ENCODE peak calls at places on chromosome 6, in eight cellular contexts. M is brain microvascular endothelial cell, D is sigmoid colon, N is B cell, T is nephron progenitor cell, U is fibroblast of the aortic adventitia, O is endothelial cell, R is PC-9. X is an unnamed sample.
A peak's percentile ranks its signal among the peaks of the same experiment; 100 is the strongest.

GRCh38 chr6:19492631-19493030 is 344.5 kb upstream of the ID4 start:
- DNase-seq in M (no peak), D (no peak), N (no peak), T (no peak), U (peak; percentile 5), O (no peak), R (peak; percentile 72), X (peak; percentile 2)

GRCh38 chr6:8492536-8493125 is 57.3 kb upstream of the SLC35B3 start:
- DNase-seq in M (no peak), D (no peak), N (no peak), T (no peak), U (no peak), O (no peak), R (no peak), X (no peak)

GRCh38 chr6:147941143-147941542 is 401.5 kb upstream of the SASH1 start:
- DNase-seq in M (no peak), D (no peak), N (no peak), T (no peak), U (no peak), O (no peak), R (no peak), X (no peak)

GRCh38 chr6:159249150-159249549 is 80.0 kb downstream of the FNDC1 start:
- DNase-seq in M (no peak), D (no peak), N (no peak), T (no peak), U (peak; percentile 82), O (no peak), R (no peak), X (no peak)

GRCh38 chr6:151539506-151540268 is 45.9 kb downstream of the CCDC170 start:
- DNase-seq in M (no peak), D (no peak), N (no peak), T (no peak), U (no peak), O (no peak), R (no peak), X (no peak)

GRCh38 chr6:129209355-129209754 is 326.4 kb downstream of the LAMA2 start:
- DNase-seq in M (no peak), D (no peak), N (no peak), T (no peak), U (peak; percentile 6), O (no peak), R (no peak), X (peak; percentile 81)

GRCh38 chr6:14025160-14025559 is 92.4 kb upstream of the CD83 start:
- DNase-seq in M (no peak), D (no peak), N (peak; percentile 13), T (no peak), U (no peak), O (no peak), R (no peak), X (no peak)

GRCh38 chr6:26330835-26331808 is 33.9 kb upstream of the BTN3A2 start:
- DNase-seq in M (peak; percentile 74), D (no peak), N (peak; percentile 31), T (no peak), U (peak; percentile 37), O (no peak), R (peak; percentile 65), X (peak; percentile 53)

GRCh38 chr6:24307881-24308280 is 50.0 kb downstream of the DCDC2 start:
- DNase-seq in M (peak; percentile 36), D (no peak), N (no peak), T (no peak), U (no peak), O (no peak), R (no peak), X (peak; percentile 57)

GRCh38 chr6:132511159-132511835 is 1.6 kb downstream of the STX7 start:
- DNase-seq in M (no peak), D (no peak), N (no peak), T (no peak), U (no peak), O (no peak), R (no peak), X (peak; percentile 78)

GRCh38 chr6:142943746-142944125 is 1.2 kb downstream of the HIVEP2 start:
- DNase-seq in M (no peak), D (no peak), N (no peak), T (peak; percentile 16), U (peak; percentile 55), O (peak; percentile 10), R (no peak), X (peak; percentile 75)

DNA sequence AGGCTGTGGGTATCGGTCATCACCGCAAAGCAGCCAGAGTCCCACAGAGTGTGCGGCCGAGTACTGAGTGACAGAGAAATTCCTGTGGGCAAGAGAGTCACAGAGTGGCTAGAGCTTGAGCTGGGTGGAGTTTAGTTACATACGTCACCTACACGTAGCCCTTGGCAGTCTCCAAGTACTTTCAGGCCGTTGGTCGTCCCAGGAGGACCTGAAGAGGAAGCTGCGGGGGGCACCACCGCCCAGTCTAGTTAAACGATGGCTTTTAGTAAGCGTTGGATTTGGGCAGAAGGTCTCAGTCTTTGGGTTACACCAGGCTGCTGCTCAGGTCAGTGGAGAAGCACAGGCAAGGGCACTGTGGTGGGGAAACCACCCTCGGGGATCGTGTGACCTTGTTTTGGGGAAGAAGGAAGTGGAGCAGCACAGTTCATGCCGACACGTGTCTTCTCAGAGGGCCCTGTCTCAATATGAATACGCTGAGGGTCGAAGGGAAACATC is 28.4 kb downstream of the KIF25 start:
- DNase-seq in M (peak; percentile 15), D (no peak), N (no peak), T (no peak), U (no peak), O (no peak), R (no peak), X (no peak)
- TF ChIP-seq CTCF in M (no peak), D (no peak), N (no peak), T (no peak), U (no peak), O (no peak), R (no peak), X (no peak)

GRCh38 chr6:126335210-126335609 is 4.7 kb upstream of the CENPW start:
- DNase-seq in M (no peak), D (no peak), N (no peak), T (no peak), U (no peak), O (no peak), R (no peak), X (peak; percentile 4)
- TF ChIP-seq CTCF in M (peak; percentile 42), D (no peak), N (no peak), T (no peak), U (peak; percentile 6), O (no peak), R (no peak), X (peak; percentile 39)

GRCh38 chr6:130676077-130676772 is 151.0 kb upstream of the SMLR1 start:
- DNase-seq in M (peak; percentile 25), D (peak; percentile 85), N (no peak), T (no peak), U (peak; percentile 13), O (no peak), R (no peak), X (peak; percentile 44)
- TF ChIP-seq CTCF in M (peak; percentile 40), D (no peak), N (no peak), T (no peak), U (no peak), O (no peak), R (no peak), X (peak; percentile 22)

GRCh38 chr6:106858653-106859092 is 115.9 kb downstream of the CD24 start:
- DNase-seq in M (no peak), D (no peak), N (no peak), T (no peak), U (peak; percentile 95), O (no peak), R (peak; percentile 88), X (no peak)
- TF ChIP-seq CTCF in M (no peak), D (no peak), N (no peak), T (no peak), U (no peak), O (no peak), R (no peak), X (no peak)

DNA sequence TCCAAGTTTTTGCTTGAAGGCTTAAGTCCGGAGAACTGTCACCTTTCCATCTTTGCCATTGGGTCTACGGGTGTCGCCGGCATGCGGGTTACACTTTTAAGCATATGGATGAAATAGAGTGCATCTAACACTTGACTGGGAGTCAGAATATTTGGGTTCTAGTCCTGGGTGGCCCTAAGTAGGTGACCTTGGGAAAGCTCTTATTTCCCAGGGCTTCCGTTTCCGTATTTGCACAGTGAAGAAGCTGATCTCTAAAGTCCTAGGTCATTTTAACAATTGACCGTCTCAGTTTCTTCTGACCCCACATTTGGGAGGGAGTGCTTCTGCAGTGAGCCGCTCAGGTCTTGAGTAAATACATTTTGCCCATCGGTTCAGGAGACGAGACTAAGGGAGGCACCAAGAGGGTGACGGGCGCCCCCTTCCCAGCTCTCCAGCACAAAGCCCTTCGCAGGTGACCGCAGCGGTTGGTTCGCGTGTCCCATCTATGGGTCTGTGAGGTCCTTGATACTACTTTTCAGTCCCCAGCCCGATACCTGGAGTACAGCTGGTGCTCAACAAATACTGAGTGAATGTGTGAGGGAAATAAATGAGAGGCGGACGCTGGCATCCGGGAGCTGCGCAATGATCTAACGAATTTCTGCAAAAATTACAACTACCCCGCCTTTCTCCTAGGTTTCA is 580 bp upstream of the BLTP3A start:
- DNase-seq in M (no peak), D (peak; percentile 71), N (no peak), T (peak; percentile 51), U (no peak), O (peak; percentile 25), R (no peak), X (peak; percentile 28)
- TF ChIP-seq CTCF in M (peak; percentile 34), D (no peak), N (no peak), T (no peak), U (peak; percentile 17), O (no peak), R (peak; percentile 34), X (peak; percentile 40)

GRCh38 chr6:111799576-111800467 is 73.4 kb downstream of the FYN start:
- DNase-seq in M (no peak), D (no peak), N (no peak), T (no peak), U (no peak), O (no peak), R (no peak), X (no peak)
- TF ChIP-seq CTCF in M (peak; percentile 46), D (no peak), N (no peak), T (no peak), U (peak; percentile 13), O (no peak), R (no peak), X (peak; percentile 34)

X was measured in choroid plexus epithelial cell.